ENCODE peak calls at places on chromosome 1, in seven cellular contexts. K is breast epithelium, C is HCT116, D is spleen, A is sigmoid colon, R is SK-N-SH, B is vagina. H is an unnamed sample.
A peak's percentile ranks its signal among the peaks of the same experiment; 100 is the strongest.

GRCh38 chr1:112251766-112252506 is 144.1 kb upstream of the CTTNBP2NL start:
- DNase-seq in D (no peak), K (no peak), A (no peak), C (peak; percentile 93), B (no peak), R (no peak), H (no peak)

GRCh38 chr1:72283204-72284083 is 1.1 kb upstream of the NEGR1 start:
- DNase-seq in K (peak; percentile 54), C (no peak), A (peak; percentile 90), R (peak; percentile 73), D (peak; percentile 87), B (peak; percentile 90), H (peak; percentile 67)

GRCh38 chr1:55309053-55309452 is 93.9 kb upstream of the USP24 start:
- DNase-seq in K (no peak), C (no peak), B (no peak), R (no peak), D (no peak), A (no peak), H (no peak)

GRCh38 chr1:27589441-27589840 is 14.5 kb downstream of the AHDC1 start:
- DNase-seq in A (no peak), C (no peak), K (no peak), B (no peak), R (peak; percentile 63), D (no peak), H (no peak)

GRCh38 chr1:241808265-241808664 is 39.7 kb upstream of the EXO1 start:
- DNase-seq in B (no peak), K (no peak), D (no peak), C (no peak), A (no peak), R (no peak), H (no peak)

GRCh38 chr1:20588634-20589225 is at the start of gene CDA:
- DNase-seq in R (no peak), K (no peak), B (no peak), C (peak; percentile 81), A (peak; percentile 69), D (peak; percentile 82), H (no peak)

GRCh38 chr1:89993541-89993940 is 1.4 kb upstream of the ZNF326 start:
- DNase-seq in A (no peak), B (no peak), K (no peak), C (no peak), D (peak; percentile 80), R (no peak), H (no peak)

GRCh38 chr1:209875510-209875909 is 47.7 kb downstream of the UTP25 start:
- DNase-seq in A (no peak), R (no peak), B (no peak), D (no peak), C (peak; percentile 19), K (no peak), H (no peak)

GRCh38 chr1:24236170-24237045 is 49.3 kb upstream of the IFNLR1 start:
- DNase-seq in D (no peak), R (no peak), C (peak; percentile 15), K (no peak), A (no peak), B (no peak), H (peak; percentile 74)

GRCh38 chr1:247337250-247337746 is 5.6 kb upstream of the ZNF496 start:
- DNase-seq in B (no peak), K (no peak), R (no peak), D (no peak), A (no peak), C (no peak), H (no peak)

GRCh38 chr1:84855947-84856660 is 36.9 kb downstream of the LPAR3 start:
- DNase-seq in D (no peak), R (no peak), B (no peak), K (no peak), C (no peak), A (no peak), H (no peak)

GRCh38 chr1:232142403-232143314 is 487.3 kb downstream of the SIPA1L2 start:
- DNase-seq in A (peak; percentile 92), R (peak; percentile 6), B (no peak), K (no peak), C (no peak), D (no peak), H (no peak)

GRCh38 chr1:203340112-203340804 is 10.7 kb downstream of the FMOD start:
- DNase-seq in D (peak; percentile 82), K (peak; percentile 67), R (peak; percentile 90), B (no peak), A (peak; percentile 89), C (peak; percentile 76), H (no peak)

GRCh38 chr1:27581823-27582243 is 22.1 kb downstream of the AHDC1 start:
- DNase-seq in K (no peak), D (no peak), C (no peak), A (peak; percentile 73), B (no peak), R (no peak), H (no peak)

GRCh38 chr1:113036639-113037321 is 36.2 kb upstream of the LRIG2 start:
- DNase-seq in D (no peak), B (no peak), A (no peak), K (no peak), C (no peak), R (no peak), H (no peak)

GRCh38 chr1:1338278-1338677 is 7.2 kb downstream of the TAS1R3 start:
- DNase-seq in C (no peak), A (no peak), B (no peak), R (no peak), D (no peak), K (no peak), H (no peak)

GRCh38 chr1:17128361-17128760 is 9.1 kb upstream of the PADI2 start:
- DNase-seq in A (no peak), R (no peak), K (no peak), D (no peak), B (no peak), C (peak; percentile 50), H (peak; percentile 91)

GRCh38 chr1:54221113-54221834 is 21.3 kb downstream of the MRPL37 start:
- DNase-seq in R (no peak), B (no peak), K (no peak), D (peak; percentile 32), C (no peak), A (no peak), H (no peak)
- TF ChIP-seq POLR2AphosphoS5 in R (no peak), B (no peak), K (no peak), D (peak; percentile 26), C (no peak), A (no peak), H (no peak)

GRCh38 chr1:30465096-30465495 is 258.3 kb downstream of the MATN1 start:
- DNase-seq in D (peak; percentile 52), C (no peak), B (no peak), R (no peak), K (no peak), A (peak; percentile 19), H (no peak)
- H3K27ac ChIP-seq in D (no peak overlapping the region), C (no peak overlapping the region), B (no peak overlapping the region), R (no peak overlapping the region), K (no peak overlapping the region), A (no peak overlapping the region), H (no peak overlapping the region)

GRCh38 chr1:217139513-217139912 is 416.3 kb upstream of the ESRRG start:
- DNase-seq in A (no peak), D (no peak), C (no peak), K (no peak), B (no peak), R (peak; percentile 14), H (no peak)

GRCh38 chr1:217138839-217139466 is 415.7 kb upstream of the ESRRG start:
- DNase-seq in D (no peak), B (no peak), A (no peak), K (no peak), R (no peak), C (no peak), H (no peak)

GRCh38 chr1:217138173-217138838 is 415.1 kb upstream of the ESRRG start:
- DNase-seq in B (no peak), R (no peak), C (no peak), K (no peak), D (no peak), A (no peak), H (no peak)

GRCh38 chr1:217137210-217137871 is 414.1 kb upstream of the ESRRG start:
- DNase-seq in D (peak; percentile 68), B (no peak), C (no peak), A (no peak), K (no peak), R (peak; percentile 16), H (no peak)

DNA sequence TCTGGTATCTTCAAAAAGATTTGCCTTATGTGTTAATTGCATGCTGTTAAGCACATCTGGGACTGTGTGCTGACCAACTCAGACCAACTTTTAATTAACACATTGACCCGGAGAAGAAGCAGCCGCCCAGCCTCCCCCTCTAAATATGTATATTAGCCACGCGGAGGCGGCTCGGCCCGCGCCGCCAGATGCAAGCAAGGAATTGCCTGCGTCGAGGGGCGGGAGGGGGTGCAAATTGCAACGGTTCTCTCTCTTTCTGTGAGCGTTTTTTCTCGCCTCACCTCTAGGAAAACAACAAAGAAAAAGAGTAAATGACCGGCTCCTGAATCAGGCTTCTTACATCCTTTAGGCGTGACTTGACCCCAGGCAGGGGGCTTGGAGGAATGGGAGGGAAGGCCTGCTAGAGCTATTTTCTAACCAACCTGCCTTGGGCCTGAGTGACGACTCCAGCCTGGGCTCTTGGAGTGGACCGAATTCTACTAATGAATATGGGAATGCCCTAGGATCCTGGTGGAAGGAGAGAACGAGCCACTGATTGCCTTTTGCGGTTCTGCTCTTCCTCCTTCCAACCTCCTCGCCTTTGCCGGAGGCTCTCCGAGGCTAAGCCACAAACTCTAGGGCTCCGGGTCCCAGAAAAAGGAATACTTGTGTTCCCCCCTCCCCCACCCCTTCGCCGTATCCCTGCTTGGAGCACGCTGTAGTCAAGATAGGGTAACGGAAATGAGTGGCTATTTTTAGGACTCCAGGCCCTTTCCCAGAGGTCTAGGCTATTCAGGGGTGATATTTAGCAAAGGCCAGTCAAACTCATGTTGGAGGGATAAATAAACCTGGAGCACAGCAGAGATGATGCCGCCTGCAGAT is 417.0 kb upstream of the ESRRG start:
- DNase-seq in K (no peak), R (no peak), A (no peak), C (no peak), B (no peak), D (no peak), H (no peak)
- H3K4me3 ChIP-seq in K (no peak overlapping the region), R (no peak overlapping the region), A (no peak overlapping the region), C (no peak overlapping the region), B (no peak overlapping the region), D (no peak overlapping the region), H (no peak overlapping the region)

GRCh38 chr1:92808353-92808752 is 23.4 kb upstream of the EVI5 start:
- DNase-seq in B (no peak), D (no peak), K (no peak), R (no peak), A (no peak), C (no peak), H (no peak)

GRCh38 chr1:92803140-92803887 is 18.4 kb upstream of the EVI5 start:
- DNase-seq in K (no peak), A (no peak), R (no peak), C (no peak), D (no peak), B (no peak), H (no peak)

GRCh38 chr1:92805216-92805615 is 20.3 kb upstream of the EVI5 start:
- DNase-seq in K (no peak), D (no peak), A (no peak), R (no peak), C (no peak), B (no peak), H (no peak)

DNA sequence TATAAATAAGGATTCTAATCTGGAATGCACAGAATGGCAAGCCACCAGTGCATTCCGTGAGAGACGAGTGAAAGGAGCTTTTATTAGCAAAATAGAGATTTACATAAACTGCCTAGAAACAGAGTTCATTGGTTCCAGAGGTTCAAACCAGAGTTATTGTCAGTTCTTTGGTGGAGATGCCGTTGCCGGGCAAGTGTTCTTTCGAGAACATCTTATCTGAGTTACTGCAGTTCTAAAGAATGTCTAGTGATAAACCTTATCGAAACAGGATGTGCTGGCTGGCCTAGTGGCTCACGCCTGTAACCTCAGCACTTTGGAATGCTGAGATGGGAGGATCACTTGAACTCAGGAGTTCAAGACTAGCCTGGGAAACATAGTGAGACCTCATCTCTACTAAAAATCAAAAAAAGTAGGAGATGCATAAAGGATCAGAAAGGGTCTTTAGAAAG is 19.8 kb upstream of the EVI5 start:
- DNase-seq in B (no peak), A (peak; percentile 65), D (no peak), R (no peak), C (peak; percentile 73), K (no peak), H (no peak)
- TF ChIP-seq POLR2AphosphoS5 in B (no peak), A (no peak), D (no peak), R (no peak), C (no peak), K (no peak), H (no peak)